ENCODE peak calls at places on chromosomes 6 and 20, in nine cellular contexts. W, O, G, Y, T, E, Q, V and D are unnamed samples.

GRCh38 chr6:145483191-145483996 is 251.9 kb downstream of the EPM2A start:
- DNase-seq in E (no peak), W (no peak), T (no peak), Y (peak), Q (peak), O (no peak), V (no peak), G (no peak), D (no peak)

GRCh38 chr20:45044084-45044573 is 56.8 kb downstream of the KCNS1 start:
- DNase-seq in Q (peak), G (peak), Y (peak), W (peak), O (no peak), E (no peak), T (no peak), V (peak), D (no peak)

GRCh38 chr6:116008470-116009229 is 52.0 kb downstream of the FRK start:
- DNase-seq in T (no peak), G (no peak), O (no peak), W (peak), Y (peak), Q (peak), V (peak), E (peak), D (no peak)

GRCh38 chr6:136347847-136348246 is 58.2 kb upstream of the BCLAF1 start:
- DNase-seq in W (peak), E (no peak), Q (no peak), Y (no peak), V (peak), T (peak), O (no peak), G (no peak), D (no peak)

GRCh38 chr20:6654490-6655247 is 112.8 kb upstream of the BMP2 start:
- DNase-seq in Q (peak), Y (no peak), O (no peak), G (no peak), W (no peak), T (no peak), V (peak), E (no peak), D (no peak)

GRCh38 chr6:157269261-157269794 is 54.0 kb downstream of the TMEM242 start:
- DNase-seq in V (peak), O (peak), T (no peak), G (no peak), Y (peak), Q (peak), E (peak), W (peak), D (no peak)

GRCh38 chr20:57139342-57140093 is 126.9 kb downstream of the BMP7 start:
- DNase-seq in V (peak), E (no peak), T (no peak), G (no peak), W (no peak), Y (no peak), Q (no peak), O (no peak), D (no peak)

GRCh38 chr6:109096198-109096597 is 891 bp downstream of the CEP57L1 start:
- DNase-seq in E (no peak), Y (no peak), Q (no peak), G (no peak), O (no peak), T (no peak), W (no peak), V (no peak), D (no peak)

GRCh38 chr6:3744901-3745470 is 6.5 kb downstream of the PXDC1 start:
- DNase-seq in Q (no peak), W (no peak), G (no peak), V (no peak), T (no peak), Y (no peak), O (no peak), E (no peak), D (no peak)

GRCh38 chr6:69424581-69424980 is 372.2 kb downstream of the LMBRD1 start:
- DNase-seq in V (no peak), W (no peak), Q (no peak), G (no peak), E (no peak), O (no peak), T (no peak), Y (no peak), D (no peak)

GRCh38 chr6:143248359-143248758 is 187.7 kb downstream of the AIG1 start:
- DNase-seq in Y (no peak), T (no peak), Q (no peak), E (no peak), V (no peak), O (no peak), W (no peak), G (no peak), D (no peak)

GRCh38 chr6:16543491-16543890 is 217.8 kb downstream of the ATXN1 start:
- DNase-seq in G (no peak), W (no peak), E (no peak), O (no peak), T (no peak), V (no peak), Q (no peak), Y (peak), D (no peak)

GRCh38 chr6:159463440-159463839 is 229.6 kb downstream of the SOD2 start:
- DNase-seq in O (no peak), Y (no peak), V (peak), E (no peak), T (no peak), G (peak), W (no peak), Q (peak), D (no peak)

GRCh38 chr6:109894181-109894580 is 83.9 kb upstream of the GPR6 start:
- DNase-seq in V (no peak), O (no peak), G (no peak), T (peak), Q (no peak), E (no peak), W (no peak), Y (no peak), D (no peak)

GRCh38 chr20:62303327-62304226 is 780 bp downstream of the ADRM1 start:
- DNase-seq in O (no peak), V (peak), Q (peak), T (no peak), W (no peak), G (no peak), Y (no peak), E (no peak), D (no peak)

GRCh38 chr6:133613231-133613630 is 275.7 kb upstream of the TCF21 start:
- DNase-seq in E (no peak), O (no peak), T (no peak), W (no peak), Y (no peak), V (peak), Q (no peak), G (no peak), D (no peak)

GRCh38 chr20:7085448-7085847 is 318.0 kb downstream of the BMP2 start:
- DNase-seq in T (no peak), Y (no peak), W (no peak), Q (peak), O (no peak), G (no peak), V (peak), E (no peak), D (no peak)

GRCh38 chr6:50211582-50211981 is 161.9 kb upstream of the DEFB112 start:
- DNase-seq in G (no peak), Y (no peak), O (no peak), W (no peak), T (no peak), Q (no peak), V (no peak), E (no peak), D (no peak)

GRCh38 chr6:16769131-16769985 is 8.1 kb upstream of the ATXN1 start:
- DNase-seq in Q (peak), G (no peak), Y (no peak), V (peak), E (no peak), T (peak), W (peak), O (no peak), D (no peak)

GRCh38 chr20:23293689-23294088 is 56.9 kb upstream of the NXT1 start:
- DNase-seq in V (no peak), W (no peak), G (no peak), Y (no peak), Q (no peak), E (no peak), T (no peak), O (no peak), D (no peak)

GRCh38 chr20:50690979-50691584 is at the start of gene RIPOR3:
- DNase-seq in W (no peak), T (no peak), Y (no peak), Q (peak), G (peak), O (no peak), E (peak), V (peak), D (no peak)

GRCh38 chr20:24560571-24561485 is 91.4 kb downstream of the SYNDIG1 start:
- DNase-seq in O (no peak), T (no peak), Y (no peak), Q (peak), G (no peak), W (no peak), V (no peak), E (no peak), D (peak)

GRCh38 chr6:26332408-26332807 is 32.6 kb upstream of the BTN3A2 start:
- DNase-seq in Y (no peak), T (no peak), W (no peak), G (no peak), Q (no peak), V (no peak), O (no peak), E (no peak), D (no peak)

GRCh38 chr20:58127731-58128130 is 100.7 kb downstream of the ANKRD60 start:
- DNase-seq in W (peak), T (no peak), V (peak), G (no peak), E (no peak), Y (peak), Q (peak), O (peak), D (peak)

GRCh38 chr20:5065489-5066383 is 54.0 kb downstream of the PCNA start:
- DNase-seq in V (peak), O (no peak), Y (peak), E (peak), G (no peak), Q (peak), T (peak), W (peak), D (no peak)

GRCh38 chr20:9215539-9215938 is 146.7 kb downstream of the PLCB4 start:
- DNase-seq in Q (peak), T (no peak), O (no peak), E (no peak), V (peak), W (no peak), Y (no peak), G (peak), D (no peak)

GRCh38 chr6:72425003-72425681 is 196.7 kb upstream of the KCNQ5 start:
- DNase-seq in T (no peak), W (peak), E (no peak), V (peak), O (no peak), G (no peak), Q (peak), Y (no peak), D (no peak)

GRCh38 chr6:148864941-148865340 is 118.1 kb downstream of the UST start:
- DNase-seq in Y (no peak), V (no peak), Q (no peak), E (no peak), T (no peak), O (no peak), W (no peak), G (no peak), D (no peak)

GRCh38 chr6:130033999-130034814 is 15.8 kb downstream of the L3MBTL3 start:
- DNase-seq in O (no peak), V (peak), T (no peak), Y (no peak), E (no peak), Q (peak), W (peak), G (no peak), D (no peak)

GRCh38 chr6:159608961-159609673 is 83.9 kb downstream of the SOD2 start:
- DNase-seq in Y (no peak), W (no peak), G (no peak), O (no peak), Q (peak), E (no peak), V (peak), T (peak), D (no peak)

GRCh38 chr20:10476319-10476724 is 41.2 kb downstream of the SLX4IP start:
- DNase-seq in V (no peak), Y (no peak), T (peak), O (no peak), E (no peak), Q (no peak), G (no peak), W (no peak), D (no peak)

GRCh38 chr6:148471624-148472494 is 129.2 kb downstream of the SASH1 start:
- DNase-seq in W (no peak), G (no peak), E (no peak), Q (peak), O (no peak), V (peak), T (no peak), Y (no peak), D (no peak)

GRCh38 chr6:170269151-170269872 is 21.6 kb downstream of the DLL1 start:
- DNase-seq in T (no peak), E (peak), Y (no peak), W (no peak), Q (no peak), V (no peak), O (no peak), G (no peak), D (no peak)

GRCh38 chr6:158655569-158656450 is 6.0 kb downstream of the SYTL3 start:
- DNase-seq in G (no peak), Q (no peak), Y (no peak), W (no peak), V (no peak), O (no peak), T (no peak), E (no peak), D (no peak)

GRCh38 chr20:39850236-39850635 is 838.8 kb downstream of the MAFB start:
- DNase-seq in O (no peak), Y (no peak), E (no peak), G (no peak), Q (peak), T (no peak), V (peak), W (no peak), D (no peak)

GRCh38 chr6:158840465-158840864 is 21.3 kb upstream of the EZR start:
- DNase-seq in O (no peak), Y (no peak), Q (no peak), W (no peak), E (no peak), T (no peak), G (no peak), V (no peak), D (no peak)

GRCh38 chr20:60629206-60629605 is 622.9 kb upstream of the CDH4 start:
- DNase-seq in E (no peak), Y (no peak), W (no peak), T (no peak), G (no peak), O (no peak), Q (no peak), V (no peak), D (no peak)

GRCh38 chr20:60627751-60628565 is 624.1 kb upstream of the CDH4 start:
- DNase-seq in T (no peak), W (no peak), O (no peak), V (no peak), Q (no peak), Y (no peak), G (no peak), E (no peak), D (no peak)

GRCh38 chr20:60624066-60624465 is 628.0 kb upstream of the CDH4 start:
- DNase-seq in O (no peak), G (no peak), V (no peak), T (no peak), Q (no peak), Y (no peak), E (no peak), W (no peak), D (no peak)
- H3K4me3 ChIP-seq in O (no peak), G (no peak), V (no peak), T (no peak), Q (no peak), Y (no peak), E (no peak), W (no peak), D (no peak)

GRCh38 chr6:163354779-163355431 is 59.6 kb upstream of the QKI start:
- DNase-seq in Q (no peak), V (peak), O (no peak), E (peak), W (no peak), T (peak), G (peak), Y (no peak), D (no peak)

GRCh38 chr6:163354085-163354484 is 60.4 kb upstream of the QKI start:
- DNase-seq in O (no peak), Q (peak), G (no peak), T (peak), E (no peak), W (no peak), Y (no peak), V (peak), D (no peak)

GRCh38 chr6:163356324-163356723 is 58.2 kb upstream of the QKI start:
- DNase-seq in O (no peak), T (peak), Y (peak), Q (peak), E (peak), V (peak), W (peak), G (peak), D (no peak)

GRCh38 chr6:163356743-163357142 is 57.8 kb upstream of the QKI start:
- DNase-seq in Q (no peak), E (no peak), W (no peak), T (no peak), O (no peak), Y (no peak), V (no peak), G (no peak), D (no peak)

DNA sequence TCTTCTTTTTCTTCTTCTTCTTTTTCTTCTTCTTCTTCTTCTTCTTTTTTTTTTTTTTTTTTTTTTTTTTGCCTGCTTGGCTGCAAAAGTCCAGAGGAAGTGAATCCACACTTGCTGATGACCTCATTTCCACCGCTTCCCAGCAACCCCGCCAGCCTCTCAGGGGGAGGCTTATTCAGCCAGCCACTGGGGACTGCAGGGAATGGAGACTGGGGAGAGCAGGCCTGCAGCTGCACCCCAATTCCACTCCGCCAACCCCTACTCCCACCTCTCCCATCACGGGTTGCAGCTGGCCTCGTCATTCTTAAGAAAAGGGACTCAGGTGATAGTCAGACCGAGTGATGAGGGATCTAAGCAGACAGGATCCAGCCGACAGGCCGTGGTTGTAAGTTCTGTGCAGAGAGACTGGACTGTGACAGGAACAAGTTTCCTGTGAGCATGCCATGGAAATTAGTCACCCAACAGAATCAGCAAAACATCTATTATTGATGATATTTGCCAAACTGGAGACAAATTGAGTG is 59.0 kb upstream of the QKI start:
- DNase-seq in Y (no peak), Q (peak), T (peak), O (no peak), W (peak), G (peak), E (peak), V (peak), D (no peak)
- H3K4me3 ChIP-seq in Y (no peak), Q (peak), T (peak), O (no peak), W (no peak), G (peak), E (peak), V (no peak), D (no peak)

GRCh38 chr6:141158740-141159139 is 974.0 kb upstream of the GJE1 start:
- DNase-seq in V (peak), Q (no peak), Y (no peak), G (no peak), W (no peak), E (no peak), T (no peak), O (no peak), D (no peak)
- H3K4me3 ChIP-seq in V (no peak), Q (no peak), Y (no peak), G (no peak), W (no peak), E (no peak), T (no peak), O (no peak), D (no peak)

GRCh38 chr6:52562915-52563314 is 13.9 kb downstream of the TRAM2 start:
- DNase-seq in E (no peak), Y (no peak), G (no peak), O (no peak), T (no peak), W (no peak), Q (peak), V (no peak), D (no peak)

GRCh38 chr6:52568320-52568719 is 8.5 kb downstream of the TRAM2 start:
- DNase-seq in W (no peak), G (no peak), E (no peak), V (no peak), Q (peak), O (no peak), T (no peak), Y (no peak), D (no peak)

GRCh38 chr6:52564856-52565255 is 12.0 kb downstream of the TRAM2 start:
- DNase-seq in W (no peak), V (no peak), O (no peak), G (no peak), E (no peak), T (no peak), Y (no peak), Q (peak), D (no peak)

GRCh38 chr6:52566853-52567279 is 10.0 kb downstream of the TRAM2 start:
- DNase-seq in O (no peak), Y (peak), W (peak), G (no peak), T (no peak), Q (peak), V (peak), E (no peak), D (no peak)

DNA sequence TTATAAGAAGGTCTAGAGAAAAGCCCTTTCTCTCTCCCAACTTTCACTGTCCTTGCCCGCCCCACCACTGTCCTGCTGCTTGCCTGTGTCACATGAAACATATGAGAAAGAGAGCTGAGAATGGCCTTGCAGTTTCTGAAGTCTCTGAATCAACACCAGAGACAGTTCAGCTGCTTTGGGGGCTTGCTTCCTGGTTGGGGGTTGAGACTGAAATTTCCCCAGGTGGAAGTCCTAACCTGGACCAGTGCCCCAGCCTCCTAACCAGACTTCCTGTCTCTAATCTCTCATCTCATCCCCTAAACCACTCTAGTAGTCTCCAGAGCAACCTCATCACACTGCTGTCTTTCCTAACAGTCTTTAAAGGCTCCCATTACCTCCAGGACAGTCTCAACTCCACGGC is 10.7 kb downstream of the TRAM2 start:
- DNase-seq in W (no peak), G (no peak), Q (peak), O (no peak), T (no peak), Y (no peak), E (no peak), V (no peak), D (no peak)
- H3K4me3 ChIP-seq in W (no peak), G (no peak), Q (no peak), O (no peak), T (no peak), Y (no peak), E (no peak), V (no peak), D (no peak)

GRCh38 chr20:49560646-49561045 is 7.3 kb downstream of the PTGIS start:
- DNase-seq in E (no peak), W (no peak), Q (no peak), V (no peak), G (no peak), Y (no peak), O (no peak), T (no peak), D (no peak)

GRCh38 chr20:49560186-49560585 is 7.8 kb downstream of the PTGIS start:
- DNase-seq in G (no peak), V (no peak), O (no peak), T (no peak), E (no peak), W (no peak), Q (no peak), Y (no peak), D (peak)

GRCh38 chr20:49558826-49559225 is 9.1 kb downstream of the PTGIS start:
- DNase-seq in W (no peak), Y (no peak), O (no peak), Q (no peak), T (no peak), E (no peak), V (no peak), G (no peak), D (peak)

GRCh38 chr20:49559411-49560081 is 8.4 kb downstream of the PTGIS start:
- DNase-seq in W (no peak), Q (no peak), G (no peak), O (no peak), E (no peak), Y (no peak), T (no peak), V (no peak), D (peak)

DNA sequence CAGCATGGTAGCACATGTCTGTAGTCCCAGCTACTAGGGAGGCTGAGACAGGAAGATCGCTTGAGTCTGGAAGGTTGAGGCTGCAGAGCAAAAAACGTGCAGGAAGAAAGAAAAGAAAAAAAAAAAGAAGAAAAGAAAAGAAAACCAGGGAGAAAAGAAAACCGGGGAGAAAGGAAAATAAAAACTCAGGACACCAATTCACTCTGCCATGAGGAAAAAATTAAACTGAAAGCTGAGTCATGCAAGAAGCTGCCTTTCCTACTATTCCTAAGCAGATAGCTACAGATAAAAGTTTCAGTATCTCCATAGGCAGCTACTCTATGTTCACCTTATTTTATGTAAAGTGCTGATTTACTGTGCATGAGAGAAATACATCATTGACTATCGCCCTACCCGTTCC is 10.5 kb downstream of the PTGIS start:
- DNase-seq in V (no peak), W (no peak), Q (no peak), Y (no peak), O (no peak), T (no peak), E (no peak), G (no peak), D (no peak)
- H3K4me3 ChIP-seq in V (no peak), W (no peak), Q (no peak), Y (no peak), O (no peak), T (no peak), E (no peak), G (no peak), D (no peak)

GRCh38 chr6:142015011-142015410 is 117.7 kb upstream of the GJE1 start:
- DNase-seq in G (no peak), E (no peak), V (no peak), T (no peak), W (no peak), Y (no peak), Q (no peak), O (no peak), D (no peak)
- H3K4me3 ChIP-seq in G (peak), E (no peak), V (peak), T (no peak), W (no peak), Y (no peak), Q (no peak), O (no peak), D (no peak)